ENCODE peak calls at places on chromosomes 5 and 9, in five cellular contexts. One of them, this sample, is unnamed.
A peak's percentile ranks its signal among the peaks of the same experiment; 100 is the strongest.

GRCh38 chr5:58787982-58788381 is 205.1 kb downstream of the RAB3C start:
- DNase-seq in activated CD4-positive, alpha-beta T cell treated with anti-CD3 and anti-CD28 coated beads, Interleukin-2, amount 50 U/mL, for 48 hours: no peak
- DNase-seq in CD4-positive, alpha-beta T cell: no peak
- DNase-seq in psoas muscle: no peak
- DNase-seq in GM13977: no peak
- DNase-seq in this sample: no peak

GRCh38 chr5:88672644-88673493 is 210.1 kb downstream of the MEF2C start:
- DNase-seq in activated CD4-positive, alpha-beta T cell treated with anti-CD3 and anti-CD28 coated beads, Interleukin-2, amount 50 U/mL, for 48 hours: no peak
- DNase-seq in CD4-positive, alpha-beta T cell: no peak
- DNase-seq in psoas muscle: no peak
- DNase-seq in GM13977: no peak
- DNase-seq in this sample: no peak

GRCh38 chr5:94690778-94691177 is 72.3 kb downstream of the SLF1 start:
- DNase-seq in activated CD4-positive, alpha-beta T cell treated with anti-CD3 and anti-CD28 coated beads, Interleukin-2, amount 50 U/mL, for 48 hours: no peak
- DNase-seq in CD4-positive, alpha-beta T cell: no peak
- DNase-seq in psoas muscle: no peak
- DNase-seq in GM13977: no peak
- DNase-seq in this sample: no peak

GRCh38 chr5:180598316-180598701 is 7.0 kb upstream of the SCGB3A1 start:
- DNase-seq in activated CD4-positive, alpha-beta T cell treated with anti-CD3 and anti-CD28 coated beads, Interleukin-2, amount 50 U/mL, for 48 hours: no peak
- DNase-seq in CD4-positive, alpha-beta T cell: no peak
- DNase-seq in psoas muscle: no peak
- DNase-seq in GM13977: peak; percentile 12
- DNase-seq in this sample: no peak

GRCh38 chr9:130682490-130683121 is 11.0 kb upstream of the EXOSC2 start:
- DNase-seq in activated CD4-positive, alpha-beta T cell treated with anti-CD3 and anti-CD28 coated beads, Interleukin-2, amount 50 U/mL, for 48 hours: peak; percentile 70
- DNase-seq in CD4-positive, alpha-beta T cell: peak; percentile 34
- DNase-seq in psoas muscle: peak; percentile 88
- DNase-seq in GM13977: peak; percentile 81
- DNase-seq in this sample: peak; percentile 91

GRCh38 chr9:6305954-6306563 is 22.1 kb upstream of the TPD52L3 start:
- DNase-seq in activated CD4-positive, alpha-beta T cell treated with anti-CD3 and anti-CD28 coated beads, Interleukin-2, amount 50 U/mL, for 48 hours: no peak
- DNase-seq in CD4-positive, alpha-beta T cell: no peak
- DNase-seq in psoas muscle: no peak
- DNase-seq in GM13977: peak; percentile 33
- DNase-seq in this sample: no peak

GRCh38 chr9:131951905-131952304 is 127.8 kb downstream of the MED27 start:
- DNase-seq in activated CD4-positive, alpha-beta T cell treated with anti-CD3 and anti-CD28 coated beads, Interleukin-2, amount 50 U/mL, for 48 hours: no peak
- DNase-seq in CD4-positive, alpha-beta T cell: no peak
- DNase-seq in psoas muscle: peak; percentile 75
- DNase-seq in GM13977: no peak
- DNase-seq in this sample: no peak

GRCh38 chr5:59682542-59682941 is 211.0 kb downstream of the PDE4D start:
- DNase-seq in activated CD4-positive, alpha-beta T cell treated with anti-CD3 and anti-CD28 coated beads, Interleukin-2, amount 50 U/mL, for 48 hours: no peak
- DNase-seq in CD4-positive, alpha-beta T cell: no peak
- DNase-seq in psoas muscle: no peak
- DNase-seq in GM13977: no peak
- DNase-seq in this sample: no peak

GRCh38 chr5:60944904-60945759 is at the start of the genes ERCC8 and NDUFAF2:
- DNase-seq in activated CD4-positive, alpha-beta T cell treated with anti-CD3 and anti-CD28 coated beads, Interleukin-2, amount 50 U/mL, for 48 hours: peak; percentile 83
- DNase-seq in CD4-positive, alpha-beta T cell: peak; percentile 77
- DNase-seq in psoas muscle: peak; percentile 92
- DNase-seq in GM13977: peak; percentile 94
- DNase-seq in this sample: peak; percentile 90

GRCh38 chr9:36798350-36799065 is 225.8 kb downstream of the MELK start:
- DNase-seq in activated CD4-positive, alpha-beta T cell treated with anti-CD3 and anti-CD28 coated beads, Interleukin-2, amount 50 U/mL, for 48 hours: no peak
- DNase-seq in CD4-positive, alpha-beta T cell: no peak
- DNase-seq in psoas muscle: no peak
- DNase-seq in GM13977: no peak
- DNase-seq in this sample: no peak

GRCh38 chr9:2015581-2016410 is 649 bp downstream of the SMARCA2 start:
- DNase-seq in activated CD4-positive, alpha-beta T cell treated with anti-CD3 and anti-CD28 coated beads, Interleukin-2, amount 50 U/mL, for 48 hours: peak; percentile 54
- DNase-seq in CD4-positive, alpha-beta T cell: peak; percentile 15
- DNase-seq in psoas muscle: peak; percentile 81
- DNase-seq in GM13977: peak; percentile 35
- DNase-seq in this sample: peak; percentile 79

GRCh38 chr9:29588361-29588760 is 2015.1 kb upstream of the C9orf72 start:
- DNase-seq in activated CD4-positive, alpha-beta T cell treated with anti-CD3 and anti-CD28 coated beads, Interleukin-2, amount 50 U/mL, for 48 hours: no peak
- DNase-seq in CD4-positive, alpha-beta T cell: no peak
- DNase-seq in psoas muscle: no peak
- DNase-seq in GM13977: no peak
- DNase-seq in this sample: no peak

GRCh38 chr9:28916348-28916747 is 1343.1 kb upstream of the C9orf72 start:
- DNase-seq in activated CD4-positive, alpha-beta T cell treated with anti-CD3 and anti-CD28 coated beads, Interleukin-2, amount 50 U/mL, for 48 hours: no peak
- DNase-seq in CD4-positive, alpha-beta T cell: no peak
- DNase-seq in psoas muscle: no peak
- DNase-seq in GM13977: no peak
- DNase-seq in this sample: no peak

GRCh38 chr9:34686231-34686630 is 4.8 kb downstream of the CCL19 start:
- DNase-seq in activated CD4-positive, alpha-beta T cell treated with anti-CD3 and anti-CD28 coated beads, Interleukin-2, amount 50 U/mL, for 48 hours: no peak
- DNase-seq in CD4-positive, alpha-beta T cell: no peak
- DNase-seq in psoas muscle: peak; percentile 57
- DNase-seq in GM13977: no peak
- DNase-seq in this sample: no peak

GRCh38 chr9:14136047-14136446 is 177.9 kb downstream of the NFIB start:
- DNase-seq in activated CD4-positive, alpha-beta T cell treated with anti-CD3 and anti-CD28 coated beads, Interleukin-2, amount 50 U/mL, for 48 hours: no peak
- DNase-seq in CD4-positive, alpha-beta T cell: no peak
- DNase-seq in psoas muscle: no peak
- DNase-seq in GM13977: no peak
- DNase-seq in this sample: no peak

GRCh38 chr5:142283304-142283703 is 41.5 kb downstream of the SPRY4 start:
- DNase-seq in activated CD4-positive, alpha-beta T cell treated with anti-CD3 and anti-CD28 coated beads, Interleukin-2, amount 50 U/mL, for 48 hours: no peak
- DNase-seq in CD4-positive, alpha-beta T cell: no peak
- DNase-seq in psoas muscle: no peak
- DNase-seq in GM13977: no peak
- DNase-seq in this sample: no peak

GRCh38 chr5:180345186-180345585 is 8.0 kb downstream of the GFPT2 start:
- DNase-seq in activated CD4-positive, alpha-beta T cell treated with anti-CD3 and anti-CD28 coated beads, Interleukin-2, amount 50 U/mL, for 48 hours: no peak
- DNase-seq in CD4-positive, alpha-beta T cell: no peak
- DNase-seq in psoas muscle: no peak
- DNase-seq in GM13977: no peak
- DNase-seq in this sample: no peak

GRCh38 chr9:127154003-127154389 is 31.6 kb upstream of the ANGPTL2 start:
- DNase-seq in activated CD4-positive, alpha-beta T cell treated with anti-CD3 and anti-CD28 coated beads, Interleukin-2, amount 50 U/mL, for 48 hours: peak; percentile 8
- DNase-seq in CD4-positive, alpha-beta T cell: no peak
- DNase-seq in psoas muscle: no peak
- DNase-seq in GM13977: no peak
- DNase-seq in this sample: no peak

GRCh38 chr5:74186351-74187315 is 453.9 kb downstream of the ENC1 start:
- DNase-seq in activated CD4-positive, alpha-beta T cell treated with anti-CD3 and anti-CD28 coated beads, Interleukin-2, amount 50 U/mL, for 48 hours: no peak
- DNase-seq in CD4-positive, alpha-beta T cell: no peak
- DNase-seq in psoas muscle: no peak
- DNase-seq in GM13977: no peak
- DNase-seq in this sample: no peak

GRCh38 chr5:57468481-57469165 is 14.0 kb downstream of the ACTBL2 start:
- DNase-seq in activated CD4-positive, alpha-beta T cell treated with anti-CD3 and anti-CD28 coated beads, Interleukin-2, amount 50 U/mL, for 48 hours: no peak
- DNase-seq in CD4-positive, alpha-beta T cell: no peak
- DNase-seq in psoas muscle: no peak
- DNase-seq in GM13977: no peak
- DNase-seq in this sample: no peak

GRCh38 chr5:132222649-132223038 is 5.0 kb downstream of the P4HA2 start:
- DNase-seq in activated CD4-positive, alpha-beta T cell treated with anti-CD3 and anti-CD28 coated beads, Interleukin-2, amount 50 U/mL, for 48 hours: no peak
- DNase-seq in CD4-positive, alpha-beta T cell: no peak
- DNase-seq in psoas muscle: no peak
- DNase-seq in GM13977: peak; percentile 39
- DNase-seq in this sample: no peak

GRCh38 chr5:148970228-148970627 is 92.6 kb downstream of the SH3TC2 start:
- DNase-seq in activated CD4-positive, alpha-beta T cell treated with anti-CD3 and anti-CD28 coated beads, Interleukin-2, amount 50 U/mL, for 48 hours: no peak
- DNase-seq in CD4-positive, alpha-beta T cell: no peak
- DNase-seq in psoas muscle: no peak
- DNase-seq in GM13977: no peak
- DNase-seq in this sample: peak; percentile 80

GRCh38 chr5:120684213-120684612 is 220.1 kb downstream of the PRR16 start:
- DNase-seq in activated CD4-positive, alpha-beta T cell treated with anti-CD3 and anti-CD28 coated beads, Interleukin-2, amount 50 U/mL, for 48 hours: no peak
- DNase-seq in CD4-positive, alpha-beta T cell: no peak
- DNase-seq in psoas muscle: no peak
- DNase-seq in GM13977: no peak
- DNase-seq in this sample: no peak

GRCh38 chr9:136625101-136626065 is 37.3 kb upstream of the EGFL7 start:
- DNase-seq in activated CD4-positive, alpha-beta T cell treated with anti-CD3 and anti-CD28 coated beads, Interleukin-2, amount 50 U/mL, for 48 hours: no peak
- DNase-seq in CD4-positive, alpha-beta T cell: no peak
- DNase-seq in psoas muscle: peak; percentile 89
- DNase-seq in GM13977: peak; percentile 79
- DNase-seq in this sample: peak; percentile 94

GRCh38 chr5:174340221-174340620 is 294.7 kb downstream of the NSG2 start:
- DNase-seq in activated CD4-positive, alpha-beta T cell treated with anti-CD3 and anti-CD28 coated beads, Interleukin-2, amount 50 U/mL, for 48 hours: no peak
- DNase-seq in CD4-positive, alpha-beta T cell: no peak
- DNase-seq in psoas muscle: no peak
- DNase-seq in GM13977: no peak
- DNase-seq in this sample: no peak

GRCh38 chr9:20187318-20187717 is 398.5 kb upstream of the SLC24A2 start:
- DNase-seq in activated CD4-positive, alpha-beta T cell treated with anti-CD3 and anti-CD28 coated beads, Interleukin-2, amount 50 U/mL, for 48 hours: no peak
- DNase-seq in CD4-positive, alpha-beta T cell: no peak
- DNase-seq in psoas muscle: no peak
- DNase-seq in GM13977: no peak
- DNase-seq in this sample: no peak

GRCh38 chr9:113479150-113479761 is 15.7 kb downstream of the RGS3 start:
- DNase-seq in activated CD4-positive, alpha-beta T cell treated with anti-CD3 and anti-CD28 coated beads, Interleukin-2, amount 50 U/mL, for 48 hours: peak; percentile 13
- DNase-seq in CD4-positive, alpha-beta T cell: no peak
- DNase-seq in psoas muscle: no peak
- DNase-seq in GM13977: no peak
- DNase-seq in this sample: no peak